ENCODE peak calls at places on chromosomes 7 and 10, in seven cellular contexts. Y is SK-N-SH, S is esophagus muscularis mucosa, T is HCT116, P is sigmoid colon, Q is stomach, I is GM12878. L is an unnamed sample.

GRCh38 chr10:124972637-124973036 is 30.7 kb downstream of the ZRANB1 start:
- DNase-seq in S (no peak), T (no peak), P (no peak), I (no peak), Y (no peak), Q (no peak), L (no peak)

GRCh38 chr10:59680199-59680598 is 29.5 kb downstream of the SLC16A9 start:
- DNase-seq in I (no peak), Y (no peak), S (no peak), T (no peak), Q (no peak), P (no peak), L (no peak)

GRCh38 chr10:45404087-45404769 is 30.2 kb downstream of the ALOX5 start:
- DNase-seq in Q (no peak), S (no peak), P (peak), T (no peak), I (no peak), Y (no peak), L (peak)

GRCh38 chr7:100087055-100087750 is 1.6 kb upstream of the COPS6 start:
- DNase-seq in P (no peak), I (no peak), Q (no peak), Y (peak), S (no peak), T (no peak), L (no peak)

GRCh38 chr7:138784692-138785091 is 13.1 kb upstream of the TMEM213 start:
- DNase-seq in S (no peak), I (no peak), T (no peak), Y (no peak), P (no peak), Q (no peak), L (no peak)

GRCh38 chr7:138359891-138360582 is 100.0 kb upstream of the TRIM24 start:
- DNase-seq in Y (no peak), S (no peak), P (no peak), I (no peak), T (no peak), Q (no peak), L (no peak)

GRCh38 chr7:157943561-157943960 is 606.8 kb downstream of the DNAJB6 start:
- DNase-seq in I (no peak), Y (no peak), P (no peak), S (no peak), T (no peak), Q (no peak), L (no peak)

GRCh38 chr10:70271996-70272924 is 11.5 kb downstream of the NPFFR1 start:
- DNase-seq in T (no peak), P (no peak), I (no peak), Y (no peak), Q (peak), S (no peak), L (no peak)

GRCh38 chr10:117391436-117392205 is 16.4 kb upstream of the PDZD8 start:
- DNase-seq in Y (no peak), S (no peak), I (no peak), P (no peak), Q (no peak), T (no peak), L (no peak)

GRCh38 chr10:122786269-122786668 is 59.4 kb downstream of the CUZD1 start:
- DNase-seq in Q (no peak), I (no peak), Y (no peak), S (no peak), T (no peak), P (no peak), L (no peak)

GRCh38 chr7:134458341-134458805 is 527 bp downstream of the AKR1B1 start:
- DNase-seq in S (no peak), I (peak), T (no peak), Y (peak), P (peak), Q (peak), L (peak)

GRCh38 chr7:25259487-25260243 is 31.4 kb upstream of the NPVF start:
- DNase-seq in T (peak), P (peak), I (no peak), Q (peak), S (no peak), Y (peak), L (no peak)

GRCh38 chr10:127687548-127687947 is 49.4 kb upstream of the FOXI2 start:
- DNase-seq in S (no peak), Q (no peak), P (no peak), I (no peak), Y (no peak), T (no peak), L (no peak)

GRCh38 chr10:3198900-3199299 is 26.3 kb upstream of the PITRM1 start:
- DNase-seq in P (no peak), T (no peak), I (no peak), Q (no peak), S (no peak), Y (no peak), L (no peak)

GRCh38 chr7:71808115-71808514 is 604.0 kb downstream of the CALN1 start:
- DNase-seq in S (no peak), I (no peak), Q (no peak), Y (no peak), T (no peak), P (no peak), L (no peak)

GRCh38 chr10:43816351-43817321 is 168.0 kb upstream of the ZNF32 start:
- DNase-seq in S (peak), Q (peak), I (peak), T (no peak), P (peak), Y (peak), L (peak)

GRCh38 chr7:46784746-46785145 is 797.2 kb downstream of the TNS3 start:
- DNase-seq in Q (no peak), P (no peak), I (no peak), S (no peak), T (peak), Y (no peak), L (no peak)

GRCh38 chr7:1055084-1055450 is 10.7 kb downstream of the GPR146 start:
- DNase-seq in T (no peak), Q (peak), Y (peak), S (no peak), I (no peak), P (peak), L (peak)

GRCh38 chr7:3164363-3164762 is 120.7 kb upstream of the CARD11 start:
- DNase-seq in Y (no peak), T (no peak), I (no peak), S (no peak), Q (peak), P (no peak), L (no peak)

GRCh38 chr7:156560696-156561210 is 79.8 kb upstream of the RNF32 start:
- DNase-seq in Q (no peak), I (no peak), T (no peak), P (no peak), Y (no peak), S (no peak), L (no peak)

GRCh38 chr10:126902157-126902556 is 3.1 kb upstream of the DOCK1 start:
- DNase-seq in T (peak), Q (no peak), P (no peak), S (no peak), I (no peak), Y (no peak), L (peak)

GRCh38 chr10:60809157-60809556 is 30.9 kb downstream of the CDK1 start:
- DNase-seq in I (no peak), Q (no peak), P (no peak), S (no peak), Y (no peak), T (no peak), L (no peak)

DNA sequence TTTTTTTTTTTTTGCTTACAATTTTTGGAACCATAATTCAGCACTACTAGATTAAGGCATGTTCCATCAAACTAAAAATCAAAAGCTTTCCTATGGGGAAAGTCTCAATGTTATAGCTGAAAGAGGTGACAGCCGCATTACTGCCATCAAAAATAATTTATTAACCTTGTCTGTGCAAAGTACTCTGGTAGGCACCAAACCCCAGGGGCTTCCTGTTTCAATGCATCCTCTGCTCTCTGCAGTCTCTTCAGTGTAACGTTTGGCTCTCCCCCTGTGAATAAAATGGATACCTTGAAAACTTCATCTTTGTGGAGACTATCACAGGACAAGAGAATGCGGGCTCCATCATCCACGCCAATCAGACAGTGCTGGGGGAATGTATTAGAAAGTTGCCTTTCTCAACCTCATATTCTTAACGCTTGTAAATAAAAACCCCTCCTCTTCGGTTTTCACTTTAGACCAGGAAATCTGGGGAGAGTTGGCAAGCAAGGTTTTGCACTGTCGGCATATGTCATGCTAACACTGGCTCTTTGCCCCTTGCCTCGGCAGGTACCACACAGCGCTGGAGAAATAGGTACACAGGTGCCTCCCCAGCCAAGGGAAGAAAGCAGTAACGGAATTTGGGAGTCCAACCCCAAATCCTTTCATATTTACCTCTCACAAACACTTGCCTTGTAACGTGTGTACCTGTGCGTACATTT is 1.6 kb upstream of the NRG3 start:
- DNase-seq in T (no peak), Y (no peak), S (no peak), P (no peak), I (no peak), Q (no peak), L (no peak)
- H3K4me3 ChIP-seq in T (no peak), Y (no peak), S (no peak), P (no peak), I (no peak), Q (peak), L (no peak)

GRCh38 chr7:17680026-17680425 is 260.3 kb downstream of the SNX13 start:
- DNase-seq in T (no peak), S (no peak), Y (no peak), P (peak), I (no peak), Q (no peak), L (no peak)
- TF ChIP-seq POLR2AphosphoS5 in T (no peak), S (peak), Y (no peak), P (peak), I (no peak), Q (peak), L (no peak)

DNA sequence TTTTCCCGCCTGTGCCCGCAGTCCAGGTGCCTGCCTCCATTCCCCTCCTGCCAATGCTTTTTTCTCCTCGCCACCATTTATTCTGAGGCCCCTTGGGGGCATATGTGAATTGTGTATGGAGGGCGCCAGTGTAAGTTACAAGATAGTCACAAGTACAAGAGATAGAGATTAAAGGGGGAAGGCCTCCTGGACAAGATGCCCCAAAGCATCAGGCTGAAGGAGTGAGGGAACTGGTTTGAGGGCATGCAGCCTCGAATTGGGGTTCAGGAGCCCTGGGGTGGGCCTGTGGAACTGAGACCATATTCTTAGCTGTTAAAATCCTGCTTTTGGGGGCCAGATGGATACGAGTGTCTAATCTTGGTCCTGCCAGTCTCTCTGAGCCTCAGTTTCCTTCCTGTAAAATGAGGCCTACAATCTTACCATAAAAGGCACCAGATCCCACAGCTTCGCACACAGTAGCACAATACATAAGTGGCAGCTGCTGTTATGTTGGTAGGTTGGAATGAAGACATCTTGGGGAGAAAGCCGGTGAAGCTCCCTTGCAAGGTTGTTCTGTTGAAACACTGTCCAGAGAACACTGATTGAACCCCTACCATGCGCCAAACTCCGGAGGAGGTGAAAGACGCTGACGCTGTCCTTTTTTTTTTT is 545 bp upstream of the COMTD1 start:
- DNase-seq in Y (no peak), Q (no peak), I (no peak), T (no peak), P (peak), S (no peak), L (no peak)
- H3K4me3 ChIP-seq in Y (peak), Q (peak), I (no peak), T (no peak), P (peak), S (peak), L (peak)

GRCh38 chr10:96578633-96579032 is 8.2 kb downstream of the TM9SF3 start:
- DNase-seq in I (no peak), S (no peak), Q (peak), P (no peak), T (no peak), Y (no peak), L (no peak)

GRCh38 chr10:96576277-96576980 is 10.4 kb downstream of the TM9SF3 start:
- DNase-seq in I (no peak), Y (no peak), T (no peak), P (no peak), Q (no peak), S (no peak), L (no peak)

GRCh38 chr10:96578022-96578421 is 8.8 kb downstream of the TM9SF3 start:
- DNase-seq in P (no peak), T (no peak), I (no peak), Q (no peak), Y (no peak), S (no peak), L (no peak)

GRCh38 chr10:96579133-96579532 is 7.7 kb downstream of the TM9SF3 start:
- DNase-seq in I (no peak), Y (no peak), P (no peak), S (no peak), Q (no peak), T (no peak), L (no peak)

DNA sequence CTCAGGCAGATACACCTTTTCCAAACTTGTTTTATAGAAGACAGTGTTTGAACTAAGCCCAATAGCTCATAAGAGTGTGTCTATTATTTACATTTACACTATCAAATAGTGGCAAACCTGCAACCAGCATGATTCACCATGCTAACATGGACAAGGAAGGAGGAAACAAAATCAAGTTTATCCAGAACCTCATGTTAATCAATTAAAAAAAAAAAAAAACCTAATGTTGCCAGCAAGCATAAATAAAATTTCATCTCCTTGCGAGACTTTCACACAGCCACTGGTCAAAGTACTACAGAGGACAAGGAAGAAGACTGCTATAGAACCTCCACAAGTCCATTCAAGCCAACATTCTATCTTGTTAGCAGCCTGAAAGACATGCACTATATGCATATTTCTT is 9.8 kb downstream of the TM9SF3 start:
- DNase-seq in I (no peak), S (no peak), Q (no peak), P (no peak), T (no peak), Y (no peak), L (no peak)
- TF ChIP-seq POLR2AphosphoS5 in I (no peak), S (no peak), Q (peak), P (no peak), T (no peak), Y (no peak), L (no peak)

GRCh38 chr10:133400624-133401424 is 6.9 kb downstream of the MTG1 start:
- DNase-seq in Q (peak), I (peak), P (peak), Y (no peak), S (no peak), T (no peak), L (peak)
- H3K4me3 ChIP-seq in Q (no peak), I (peak), P (no peak), Y (no peak), S (no peak), T (no peak), L (no peak)

DNA sequence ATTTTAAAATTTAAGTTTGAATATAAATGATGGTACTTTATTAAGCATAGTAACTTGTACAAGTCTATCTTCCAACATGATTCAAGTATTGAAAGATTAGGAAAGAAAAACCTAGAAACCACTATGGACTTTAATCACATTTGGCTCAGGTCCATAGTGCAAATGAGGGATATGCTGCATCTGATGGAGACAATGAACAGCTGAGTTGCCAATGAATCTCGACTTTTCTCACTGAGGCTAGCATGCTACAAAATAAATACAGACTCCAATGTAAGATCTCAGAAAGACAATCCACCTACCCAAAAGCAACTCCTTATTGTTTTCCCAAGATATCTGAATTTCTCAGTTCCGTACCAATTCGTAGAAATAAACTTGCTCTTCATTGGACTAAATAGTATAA is 89.7 kb downstream of the SEMA3A start:
- DNase-seq in Y (no peak), S (no peak), Q (no peak), P (no peak), I (no peak), T (no peak), L (no peak)
- TF ChIP-seq POLR2AphosphoS5 in Y (no peak), S (no peak), Q (no peak), P (no peak), I (no peak), T (no peak), L (no peak)

DNA sequence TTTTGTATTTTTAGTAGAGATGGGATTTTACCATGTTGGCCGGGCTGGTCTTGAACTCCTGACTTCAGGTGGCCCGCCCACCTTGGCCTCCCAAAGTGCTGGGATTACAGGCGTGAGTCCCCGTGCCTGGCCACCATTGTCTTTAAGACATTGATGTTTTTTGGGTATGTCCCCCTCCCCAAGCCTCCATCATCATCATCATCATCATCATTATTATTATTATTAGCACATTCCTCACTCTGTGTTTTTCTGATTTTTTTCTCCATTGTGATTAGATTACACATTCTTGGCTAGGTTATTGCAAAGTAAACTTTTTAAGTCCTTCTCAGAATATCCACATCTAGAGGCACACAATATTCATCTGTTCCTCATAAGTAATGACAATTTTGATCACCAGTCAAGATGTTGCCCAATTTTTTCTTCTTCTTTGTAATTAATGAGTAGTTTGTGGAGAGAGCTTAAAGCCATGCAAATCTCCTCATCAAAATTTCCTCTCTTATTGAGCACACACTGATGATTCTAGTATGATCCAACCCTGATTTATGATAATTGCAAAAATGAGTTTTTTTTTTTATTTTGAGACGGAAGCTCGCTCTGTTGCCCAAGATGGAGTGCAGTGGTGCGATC is 47.5 kb downstream of the EPC1 start:
- DNase-seq in T (no peak), Q (no peak), S (no peak), I (no peak), P (no peak), Y (no peak), L (no peak)
- H3K4me3 ChIP-seq in T (no peak), Q (no peak), S (no peak), I (no peak), P (no peak), Y (no peak), L (no peak)

L was measured in spleen.